ENCODE peak calls at places on chromosomes 6 and 20, in seven cellular contexts. K is lung; H is left ventricle myocardium inferior; N is fibroblast of lung; M is CD4-positive, alpha-beta memory T cell; W is HCT116; O is MM.1S. Z is an unnamed sample.
A peak's percentile ranks its signal among the peaks of the same experiment; 100 is the strongest.

GRCh38 chr6:164531745-164532144 is 777.7 kb downstream of the C6orf118 start:
- DNase-seq in K (no peak), H (no peak), N (no peak), M (no peak), W (no peak), O (no peak), Z (no peak)

GRCh38 chr6:127459231-127459641 is at the start of gene KIAA0408:
- DNase-seq in K (peak; percentile 77), H (peak; percentile 47), N (peak; percentile 82), M (no peak), W (no peak), O (no peak), Z (peak; percentile 39)

GRCh38 chr6:11341867-11342266 is 109.4 kb upstream of the NEDD9 start:
- DNase-seq in K (no peak), H (no peak), N (peak; percentile 20), M (no peak), W (no peak), O (no peak), Z (no peak)

GRCh38 chr6:5175635-5176034 is 85.1 kb downstream of the LYRM4 start:
- DNase-seq in K (no peak), H (no peak), N (no peak), M (no peak), W (no peak), O (peak; percentile 69), Z (no peak)

GRCh38 chr6:22141271-22141745 is 155.5 kb downstream of the PRL start:
- DNase-seq in K (no peak), H (no peak), N (no peak), M (no peak), W (no peak), O (no peak), Z (no peak)

GRCh38 chr6:4125500-4125899 is 9.9 kb downstream of the ECI2 start:
- DNase-seq in K (no peak), H (no peak), N (no peak), M (no peak), W (no peak), O (no peak), Z (no peak)

GRCh38 chr6:11918021-11918738 is 93.9 kb upstream of the HIVEP1 start:
- DNase-seq in K (no peak), H (no peak), N (peak; percentile 71), M (no peak), W (no peak), O (no peak), Z (peak; percentile 87)

GRCh38 chr6:166527849-166528248 is 58.6 kb downstream of the RAMACL start:
- DNase-seq in K (no peak), H (no peak), N (no peak), M (no peak), W (no peak), O (no peak), Z (no peak)

GRCh38 chr20:56504373-56505005 is 20.1 kb upstream of the FAM209A start:
- DNase-seq in K (no peak), H (no peak), N (no peak), M (no peak), W (no peak), O (no peak), Z (no peak)

GRCh38 chr20:19889011-19889953 is 127.9 kb upstream of the NAA20 start:
- DNase-seq in K (no peak), H (peak; percentile 56), N (peak; percentile 70), M (no peak), W (no peak), O (no peak), Z (peak; percentile 53)

DNA sequence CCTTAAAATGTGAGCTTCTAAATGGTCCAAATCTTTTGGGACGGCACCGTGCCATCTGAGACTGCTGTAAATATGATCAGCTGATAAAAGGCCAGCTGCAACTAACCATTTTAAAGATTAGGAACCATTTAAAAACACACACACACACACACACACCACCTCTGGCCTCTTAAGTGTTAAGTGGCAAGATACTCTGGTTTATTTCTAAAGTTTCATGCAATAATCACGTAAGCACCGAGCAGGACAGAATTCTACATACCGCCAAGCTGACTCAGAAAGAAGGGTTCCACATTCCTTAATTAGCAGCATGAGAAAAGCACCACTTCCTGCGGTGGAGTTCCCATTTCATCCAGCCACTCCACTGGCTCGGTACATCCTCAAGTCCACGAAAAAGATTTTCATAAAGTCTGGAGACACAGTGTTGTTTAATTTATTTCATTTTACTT is 17.8 kb upstream of the ZNF217 start:
- DNase-seq in K (no peak), H (no peak), N (peak; percentile 99), M (no peak), W (peak; percentile 78), O (peak; percentile 76), Z (peak; percentile 98)
- H3K36me3 ChIP-seq in K (no peaks in the 10 kb centered on the region), H (no peaks in the 10 kb centered on the region), N (no peaks in the 10 kb centered on the region), M (no peaks in the 10 kb centered on the region), W (no peaks in the 10 kb centered on the region), O (no peaks in the 10 kb centered on the region), Z (no peaks in the 10 kb centered on the region)

GRCh38 chr20:4697874-4698221 is 23.9 kb upstream of the PRND start:
- DNase-seq in K (no peak), H (no peak), N (no peak), M (no peak), W (no peak), O (no peak), Z (no peak)
- H3K36me3 ChIP-seq in K (peaks cover 15% of the 10 kb centered on the region), H (peaks cover 27% of the 10 kb centered on the region), N (peaks cover 6% of the 10 kb centered on the region), M (peaks cover 8% of the 10 kb centered on the region), W (peaks cover 20% of the 10 kb centered on the region), O (peaks cover 16% of the 10 kb centered on the region), Z (peaks cover 8% of the 10 kb centered on the region)

GRCh38 chr6:70343313-70343712 is 40.4 kb upstream of the COL9A1 start:
- DNase-seq in K (no peak), H (no peak), N (no peak), M (no peak), W (no peak), O (no peak), Z (no peak)

DNA sequence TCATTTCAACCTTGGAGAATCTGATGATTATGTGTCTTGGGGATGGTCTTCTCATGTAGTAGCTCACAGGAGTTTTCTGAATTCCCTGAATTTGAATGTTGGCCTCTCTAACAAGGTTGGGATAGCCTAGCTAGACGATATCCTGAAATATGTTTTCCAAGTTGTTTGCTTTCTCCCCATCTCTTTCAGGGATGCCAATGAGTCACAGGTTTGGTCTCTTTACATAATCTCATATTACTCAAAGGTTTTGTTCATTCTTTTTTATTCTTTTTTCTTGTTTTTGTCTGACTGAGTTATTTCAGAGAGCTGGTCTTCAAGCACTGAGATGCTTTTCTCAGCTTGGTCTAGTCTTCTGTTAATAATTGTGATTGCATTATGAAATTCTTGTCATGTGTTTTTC is 42.7 kb upstream of the COL9A1 start:
- DNase-seq in K (no peak), H (no peak), N (no peak), M (no peak), W (no peak), O (no peak), Z (no peak)
- H3K36me3 ChIP-seq in K (no peaks in the 10 kb centered on the region), H (no peaks in the 10 kb centered on the region), N (no peaks in the 10 kb centered on the region), M (no peaks in the 10 kb centered on the region), W (no peaks in the 10 kb centered on the region), O (no peaks in the 10 kb centered on the region), Z (no peaks in the 10 kb centered on the region)

GRCh38 chr20:5996765-5997164 is 46.3 kb downstream of the MCM8 start:
- DNase-seq in K (no peak), H (no peak), N (no peak), M (peak; percentile 63), W (no peak), O (peak; percentile 79), Z (no peak)
- H3K36me3 ChIP-seq in K (peaks cover 1% of the 10 kb centered on the region), H (peaks cover 11% of the 10 kb centered on the region), N (no peaks in the 10 kb centered on the region), M (no peaks in the 10 kb centered on the region), W (peaks cover 31% of the 10 kb centered on the region), O (peaks cover 5% of the 10 kb centered on the region), Z (no peaks in the 10 kb centered on the region)

Z was measured in BJ.